ENCODE peak calls at places on chromosomes 3 and 15, in seven cellular contexts. One of them, this sample, is unnamed. For H3K9me3, the result is how much of the 10 kb centered on the place peaks cover.

GRCh38 chr15:39785139-39785538 is 2.5 kb upstream of the FSIP1 start:
- DNase-seq in ascending aorta: no peak
- DNase-seq in RWPE2: no peak
- DNase-seq in CD8-positive, alpha-beta T cell: no peak
- DNase-seq in endothelial cell of umbilical vein: peak
- DNase-seq in testis: no peak
- DNase-seq in astrocyte: no peak
- DNase-seq in this sample: no peak

GRCh38 chr3:28738425-28738824 is 389.8 kb upstream of the AZI2 start:
- DNase-seq in ascending aorta: no peak
- DNase-seq in testis: no peak
- DNase-seq in RWPE2: no peak
- DNase-seq in CD8-positive, alpha-beta T cell: no peak
- DNase-seq in endothelial cell of umbilical vein: no peak
- DNase-seq in astrocyte: no peak
- DNase-seq in this sample: no peak

GRCh38 chr3:61903931-61904657 is 342.7 kb downstream of the PTPRG start:
- DNase-seq in CD8-positive, alpha-beta T cell: no peak
- DNase-seq in astrocyte: peak
- DNase-seq in ascending aorta: no peak
- DNase-seq in RWPE2: no peak
- DNase-seq in testis: no peak
- DNase-seq in endothelial cell of umbilical vein: peak
- DNase-seq in this sample: no peak

GRCh38 chr3:128553560-128553959 is 60.6 kb upstream of the GATA2 start:
- DNase-seq in testis: no peak
- DNase-seq in astrocyte: no peak
- DNase-seq in endothelial cell of umbilical vein: peak
- DNase-seq in CD8-positive, alpha-beta T cell: no peak
- DNase-seq in RWPE2: no peak
- DNase-seq in ascending aorta: peak
- DNase-seq in this sample: no peak

GRCh38 chr3:190366145-190366544 is 21.8 kb upstream of the CLDN16 start:
- DNase-seq in testis: no peak
- DNase-seq in astrocyte: no peak
- DNase-seq in ascending aorta: no peak
- DNase-seq in CD8-positive, alpha-beta T cell: no peak
- DNase-seq in endothelial cell of umbilical vein: no peak
- DNase-seq in RWPE2: no peak
- DNase-seq in this sample: no peak

GRCh38 chr3:9691636-9692035 is 12.0 kb upstream of the CPNE9 start:
- DNase-seq in astrocyte: no peak
- DNase-seq in RWPE2: no peak
- DNase-seq in ascending aorta: no peak
- DNase-seq in testis: no peak
- DNase-seq in endothelial cell of umbilical vein: no peak
- DNase-seq in CD8-positive, alpha-beta T cell: no peak
- DNase-seq in this sample: no peak

GRCh38 chr3:59935025-59935424 is 885.2 kb upstream of the CFAP20DC start:
- DNase-seq in endothelial cell of umbilical vein: no peak
- DNase-seq in testis: no peak
- DNase-seq in CD8-positive, alpha-beta T cell: no peak
- DNase-seq in ascending aorta: no peak
- DNase-seq in RWPE2: no peak
- DNase-seq in astrocyte: no peak
- DNase-seq in this sample: no peak

GRCh38 chr3:135078283-135078682 is 283.2 kb downstream of the EPHB1 start:
- DNase-seq in endothelial cell of umbilical vein: no peak
- DNase-seq in RWPE2: no peak
- DNase-seq in astrocyte: no peak
- DNase-seq in testis: no peak
- DNase-seq in ascending aorta: peak
- DNase-seq in CD8-positive, alpha-beta T cell: no peak
- DNase-seq in this sample: no peak

GRCh38 chr3:162602619-162603018 is 1106.0 kb downstream of the OTOL1 start:
- DNase-seq in RWPE2: no peak
- DNase-seq in ascending aorta: no peak
- DNase-seq in astrocyte: no peak
- DNase-seq in endothelial cell of umbilical vein: no peak
- DNase-seq in testis: no peak
- DNase-seq in CD8-positive, alpha-beta T cell: no peak
- DNase-seq in this sample: no peak

GRCh38 chr3:153927107-153927506 is 194.1 kb upstream of the ARHGEF26 start:
- DNase-seq in CD8-positive, alpha-beta T cell: no peak
- DNase-seq in testis: peak
- DNase-seq in ascending aorta: no peak
- DNase-seq in endothelial cell of umbilical vein: peak
- DNase-seq in RWPE2: no peak
- DNase-seq in astrocyte: peak
- DNase-seq in this sample: no peak

GRCh38 chr3:58215317-58216025 is 4.7 kb upstream of the DNASE1L3 start:
- DNase-seq in RWPE2: no peak
- DNase-seq in testis: no peak
- DNase-seq in endothelial cell of umbilical vein: no peak
- DNase-seq in astrocyte: no peak
- DNase-seq in CD8-positive, alpha-beta T cell: no peak
- DNase-seq in ascending aorta: no peak
- DNase-seq in this sample: no peak

GRCh38 chr15:83561661-83562060 is 92.3 kb upstream of the ADAMTSL3 start:
- DNase-seq in RWPE2: no peak
- DNase-seq in testis: no peak
- DNase-seq in astrocyte: no peak
- DNase-seq in endothelial cell of umbilical vein: no peak
- DNase-seq in CD8-positive, alpha-beta T cell: no peak
- DNase-seq in ascending aorta: no peak
- DNase-seq in this sample: no peak

GRCh38 chr3:155989536-155989935 is 119.1 kb downstream of the GMPS start:
- DNase-seq in testis: no peak
- DNase-seq in astrocyte: no peak
- DNase-seq in CD8-positive, alpha-beta T cell: no peak
- DNase-seq in ascending aorta: no peak
- DNase-seq in RWPE2: no peak
- DNase-seq in endothelial cell of umbilical vein: no peak
- DNase-seq in this sample: no peak

GRCh38 chr3:177345049-177345972 is 148.0 kb upstream of the TBL1XR1 start:
- DNase-seq in CD8-positive, alpha-beta T cell: peak
- DNase-seq in RWPE2: peak
- DNase-seq in endothelial cell of umbilical vein: peak
- DNase-seq in testis: peak
- DNase-seq in ascending aorta: peak
- DNase-seq in astrocyte: peak
- DNase-seq in this sample: no peak

GRCh38 chr3:46214751-46215352 is 6.7 kb upstream of the CCR1 start:
- DNase-seq in testis: no peak
- DNase-seq in endothelial cell of umbilical vein: no peak
- DNase-seq in CD8-positive, alpha-beta T cell: no peak
- DNase-seq in ascending aorta: no peak
- DNase-seq in RWPE2: no peak
- DNase-seq in astrocyte: no peak
- DNase-seq in this sample: no peak

GRCh38 chr3:157388976-157389375 is 47.7 kb upstream of the PTX3 start:
- DNase-seq in endothelial cell of umbilical vein: peak
- DNase-seq in RWPE2: no peak
- DNase-seq in testis: no peak
- DNase-seq in CD8-positive, alpha-beta T cell: no peak
- DNase-seq in ascending aorta: no peak
- DNase-seq in astrocyte: peak
- DNase-seq in this sample: no peak

GRCh38 chr3:10023587-10024310 is 2.5 kb upstream of the FANCD2 start:
- DNase-seq in ascending aorta: no peak
- DNase-seq in endothelial cell of umbilical vein: no peak
- DNase-seq in CD8-positive, alpha-beta T cell: no peak
- DNase-seq in astrocyte: peak
- DNase-seq in RWPE2: no peak
- DNase-seq in testis: no peak
- DNase-seq in this sample: no peak

GRCh38 chr3:79339846-79340245 is 428.0 kb downstream of the ROBO1 start:
- DNase-seq in ascending aorta: no peak
- DNase-seq in astrocyte: no peak
- DNase-seq in testis: no peak
- DNase-seq in CD8-positive, alpha-beta T cell: no peak
- DNase-seq in RWPE2: no peak
- DNase-seq in endothelial cell of umbilical vein: no peak
- DNase-seq in this sample: no peak

GRCh38 chr3:13016083-13016725 is 57.0 kb downstream of the IQSEC1 start:
- DNase-seq in endothelial cell of umbilical vein: no peak
- DNase-seq in astrocyte: no peak
- DNase-seq in RWPE2: no peak
- DNase-seq in ascending aorta: peak
- DNase-seq in CD8-positive, alpha-beta T cell: peak
- DNase-seq in testis: no peak
- DNase-seq in this sample: peak

GRCh38 chr15:95442107-95442719 is 888.3 kb upstream of the NR2F2 start:
- DNase-seq in ascending aorta: no peak
- DNase-seq in testis: peak
- DNase-seq in CD8-positive, alpha-beta T cell: no peak
- DNase-seq in RWPE2: no peak
- DNase-seq in endothelial cell of umbilical vein: no peak
- DNase-seq in astrocyte: peak
- DNase-seq in this sample: no peak

GRCh38 chr15:95440712-95441111 is 889.8 kb upstream of the NR2F2 start:
- DNase-seq in RWPE2: no peak
- DNase-seq in ascending aorta: no peak
- DNase-seq in astrocyte: no peak
- DNase-seq in CD8-positive, alpha-beta T cell: no peak
- DNase-seq in testis: no peak
- DNase-seq in endothelial cell of umbilical vein: peak
- DNase-seq in this sample: no peak

GRCh38 chr15:95444860-95445259 is 885.6 kb upstream of the NR2F2 start:
- DNase-seq in CD8-positive, alpha-beta T cell: no peak
- DNase-seq in ascending aorta: no peak
- DNase-seq in RWPE2: no peak
- DNase-seq in testis: no peak
- DNase-seq in endothelial cell of umbilical vein: no peak
- DNase-seq in astrocyte: no peak
- DNase-seq in this sample: no peak

DNA sequence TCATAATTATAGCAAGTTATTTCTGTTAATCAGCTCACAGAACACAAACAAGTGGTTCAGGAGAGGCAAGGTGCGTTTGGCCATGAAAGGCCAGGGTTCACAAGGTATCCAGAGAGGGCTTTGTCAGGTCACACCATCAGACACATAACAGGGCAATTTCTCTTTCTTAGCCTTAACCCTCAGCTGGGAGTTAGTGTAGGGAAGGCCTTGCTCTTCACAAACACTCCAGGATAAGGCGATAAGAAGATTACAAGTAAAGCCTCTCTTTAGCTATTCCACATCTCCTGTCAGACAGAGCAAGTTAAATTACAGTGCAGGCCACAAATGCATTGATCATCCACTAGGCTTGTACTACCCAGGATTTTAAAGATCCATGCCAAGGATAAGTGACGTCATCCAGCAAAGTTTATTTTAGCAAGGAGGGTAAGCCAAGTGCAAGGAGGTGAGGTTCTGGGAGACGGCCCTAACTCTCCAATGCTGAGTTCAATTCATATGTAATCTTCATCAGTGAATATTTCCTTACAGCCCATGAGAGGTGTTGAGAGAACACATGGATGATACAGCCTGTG is 890.6 kb upstream of the NR2F2 start:
- DNase-seq in endothelial cell of umbilical vein: no peak
- DNase-seq in CD8-positive, alpha-beta T cell: no peak
- DNase-seq in astrocyte: peak
- DNase-seq in RWPE2: no peak
- DNase-seq in ascending aorta: no peak
- DNase-seq in testis: no peak
- DNase-seq in this sample: no peak
- H3K9me3 ChIP-seq in endothelial cell of umbilical vein: under half
- H3K9me3 ChIP-seq in CD8-positive, alpha-beta T cell: under half
- H3K9me3 ChIP-seq in astrocyte: under half
- H3K9me3 ChIP-seq in RWPE2: under half
- H3K9me3 ChIP-seq in ascending aorta: under half
- H3K9me3 ChIP-seq in testis: under half
- H3K9me3 ChIP-seq in this sample: under half

GRCh38 chr3:144369151-144369879 is 397.7 kb downstream of the DIPK2A start:
- DNase-seq in RWPE2: no peak
- DNase-seq in ascending aorta: no peak
- DNase-seq in testis: no peak
- DNase-seq in CD8-positive, alpha-beta T cell: no peak
- DNase-seq in endothelial cell of umbilical vein: no peak
- DNase-seq in astrocyte: no peak
- DNase-seq in this sample: no peak
- H3K9me3 ChIP-seq in RWPE2: under half
- H3K9me3 ChIP-seq in ascending aorta: under half
- H3K9me3 ChIP-seq in testis: under half
- H3K9me3 ChIP-seq in CD8-positive, alpha-beta T cell: under half
- H3K9me3 ChIP-seq in endothelial cell of umbilical vein: under half
- H3K9me3 ChIP-seq in astrocyte: under half
- H3K9me3 ChIP-seq in this sample: under half

GRCh38 chr3:1092061-1092460 is 763 bp upstream of the CNTN6 start:
- DNase-seq in RWPE2: no peak
- DNase-seq in testis: no peak
- DNase-seq in ascending aorta: no peak
- DNase-seq in CD8-positive, alpha-beta T cell: no peak
- DNase-seq in endothelial cell of umbilical vein: no peak
- DNase-seq in astrocyte: peak
- DNase-seq in this sample: no peak
- H3K9me3 ChIP-seq in RWPE2: under half
- H3K9me3 ChIP-seq in testis: under half
- H3K9me3 ChIP-seq in ascending aorta: under half
- H3K9me3 ChIP-seq in CD8-positive, alpha-beta T cell: under half
- H3K9me3 ChIP-seq in endothelial cell of umbilical vein: under half
- H3K9me3 ChIP-seq in astrocyte: under half
- H3K9me3 ChIP-seq in this sample: under half

DNA sequence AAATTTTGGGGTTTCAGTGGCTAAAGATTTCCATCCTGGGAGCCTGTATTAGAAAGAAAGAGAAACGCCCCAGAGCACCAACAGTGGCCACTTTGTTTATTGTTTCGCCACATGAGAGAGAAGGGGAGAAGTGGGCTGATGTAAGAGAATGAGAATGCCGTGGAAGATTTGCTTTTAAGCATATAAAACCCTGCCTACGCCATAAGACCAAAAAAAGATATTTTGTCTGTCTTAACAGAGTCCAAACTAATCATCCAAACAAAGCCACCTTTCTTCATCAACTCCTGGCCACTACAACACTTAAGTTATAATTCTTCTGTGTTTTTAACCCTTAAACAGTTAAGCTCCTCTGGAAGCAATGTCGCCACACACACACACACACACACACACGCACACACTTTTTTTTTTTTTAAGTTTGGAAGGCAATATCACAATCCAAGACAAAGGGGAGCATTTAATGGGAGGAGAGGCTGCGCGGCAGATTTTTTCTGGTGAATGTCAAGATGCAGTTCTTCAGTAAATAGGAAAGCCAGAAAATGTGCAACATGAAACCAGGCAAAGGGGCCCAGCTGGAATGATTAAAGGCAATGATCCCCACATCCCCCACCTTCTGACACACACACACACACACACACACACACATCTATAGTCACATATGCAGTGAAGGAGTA is 19.3 kb downstream of the EID1 start:
- DNase-seq in testis: peak
- DNase-seq in CD8-positive, alpha-beta T cell: no peak
- DNase-seq in astrocyte: peak
- DNase-seq in endothelial cell of umbilical vein: no peak
- DNase-seq in RWPE2: no peak
- DNase-seq in ascending aorta: no peak
- DNase-seq in this sample: no peak
- H3K9me3 ChIP-seq in testis: under half
- H3K9me3 ChIP-seq in CD8-positive, alpha-beta T cell: under half
- H3K9me3 ChIP-seq in astrocyte: under half
- H3K9me3 ChIP-seq in endothelial cell of umbilical vein: under half
- H3K9me3 ChIP-seq in RWPE2: under half
- H3K9me3 ChIP-seq in ascending aorta: under half
- H3K9me3 ChIP-seq in this sample: under half